ENCODE peak calls at places on chromosomes 6 and 20, in six cellular contexts. H is endothelial cell, D is psoas muscle, M is activated T-cell treated with anti-CD3 and anti-CD28 coated beads for 48 hours, Y is osteocyte, Z is LoVo. T is an unnamed sample.

GRCh38 chr6:52994031-52994788 is 874 bp downstream of the GSTA4 start:
- DNase-seq in H (peak), D (no peak), M (no peak), Y (no peak), Z (no peak), T (no peak)

GRCh38 chr20:33401042-33401921 is at the start of gene CDK5RAP1:
- DNase-seq in H (peak), D (peak), M (peak), Y (peak), Z (peak), T (peak)

GRCh38 chr6:52815167-52816092 is 11.8 kb upstream of the GSTA1 start:
- DNase-seq in H (peak), D (no peak), M (peak), Y (no peak), Z (peak), T (no peak)

GRCh38 chr6:150236544-150236943 is 93.7 kb downstream of the PPP1R14C start:
- DNase-seq in H (no peak), D (no peak), M (no peak), Y (no peak), Z (no peak), T (no peak)

GRCh38 chr6:160519603-160520042 is 144.5 kb downstream of the LPA start:
- DNase-seq in H (no peak), D (no peak), M (no peak), Y (no peak), Z (peak), T (no peak)

GRCh38 chr6:147448212-147448611 is 60.3 kb upstream of the SAMD5 start:
- DNase-seq in H (no peak), D (no peak), M (no peak), Y (no peak), Z (no peak), T (no peak)

GRCh38 chr6:30897882-30898281 is 10.1 kb upstream of the GTF2H4 start:
- DNase-seq in H (no peak), D (no peak), M (no peak), Y (no peak), Z (no peak), T (no peak)

GRCh38 chr6:142903806-142904205 is 41.2 kb downstream of the HIVEP2 start:
- DNase-seq in H (no peak), D (no peak), M (no peak), Y (no peak), Z (no peak), T (no peak)

GRCh38 chr6:159790149-159790946 is at the start of gene MRPL18:
- DNase-seq in H (peak), D (peak), M (peak), Y (peak), Z (peak), T (peak)

GRCh38 chr20:47561175-47561574 is 59.5 kb downstream of the NCOA3 start:
- DNase-seq in H (no peak), D (no peak), M (no peak), Y (no peak), Z (no peak), T (no peak)

GRCh38 chr6:149140137-149140909 is 177.2 kb upstream of the TAB2 start:
- DNase-seq in H (no peak), D (no peak), M (peak), Y (no peak), Z (no peak), T (no peak)

GRCh38 chr20:4613718-4614620 is 107.7 kb upstream of the PRND start:
- DNase-seq in H (peak), D (peak), M (peak), Y (no peak), Z (no peak), T (no peak)

GRCh38 chr6:156423829-156424228 is 353.3 kb upstream of the ARID1B start:
- DNase-seq in H (no peak), D (no peak), M (no peak), Y (no peak), Z (no peak), T (no peak)

GRCh38 chr20:38304845-38305447 is 990 bp downstream of the BPI start:
- DNase-seq in H (peak), D (peak), M (peak), Y (no peak), Z (no peak), T (no peak)

GRCh38 chr6:41426438-41426851 is 91.0 kb downstream of the NCR2 start:
- DNase-seq in H (no peak), D (no peak), M (no peak), Y (no peak), Z (no peak), T (no peak)

GRCh38 chr6:139943391-139943790 is 568.9 kb upstream of the CITED2 start:
- DNase-seq in H (no peak), D (no peak), M (no peak), Y (no peak), Z (peak), T (no peak)

GRCh38 chr6:50836231-50836630 is 17.6 kb downstream of the TFAP2B start:
- DNase-seq in H (no peak), D (no peak), M (no peak), Y (no peak), Z (no peak), T (no peak)

GRCh38 chr20:23305098-23305497 is 45.5 kb upstream of the NXT1 start:
- DNase-seq in H (no peak), D (no peak), M (no peak), Y (no peak), Z (no peak), T (no peak)

GRCh38 chr6:144896296-144896695 is 611.2 kb downstream of the UTRN start:
- DNase-seq in H (no peak), D (no peak), M (no peak), Y (no peak), Z (no peak), T (no peak)

GRCh38 chr6:10389739-10390494 is 25.0 kb downstream of the TFAP2A start:
- DNase-seq in H (no peak), D (no peak), M (no peak), Y (no peak), Z (no peak), T (no peak)

GRCh38 chr20:48846516-48847492 is 19.0 kb upstream of the PREX1 start:
- DNase-seq in H (peak), D (no peak), M (peak), Y (no peak), Z (no peak), T (no peak)

GRCh38 chr6:156534594-156534993 is 242.6 kb upstream of the ARID1B start:
- DNase-seq in H (no peak), D (no peak), M (no peak), Y (peak), Z (no peak), T (no peak)

GRCh38 chr6:33787954-33788693 is 806 bp downstream of the LEMD2 start:
- DNase-seq in H (peak), D (peak), M (peak), Y (no peak), Z (peak), T (no peak)

GRCh38 chr6:135089901-135090300 is 35.3 kb upstream of the HBS1L start:
- DNase-seq in H (no peak), D (no peak), M (no peak), Y (no peak), Z (no peak), T (no peak)

GRCh38 chr6:168413856-168414255 is 27.1 kb upstream of the SMOC2 start:
- DNase-seq in H (no peak), D (no peak), M (no peak), Y (peak), Z (no peak), T (peak)

GRCh38 chr6:168221497-168222079 is 98.0 kb downstream of the DACT2 start:
- DNase-seq in H (no peak), D (no peak), M (no peak), Y (no peak), Z (no peak), T (no peak)

GRCh38 chr6:143205983-143206382 is 145.3 kb downstream of the AIG1 start:
- DNase-seq in H (no peak), D (no peak), M (no peak), Y (no peak), Z (no peak), T (no peak)

GRCh38 chr6:12363651-12364381 is 73.7 kb downstream of the EDN1 start:
- DNase-seq in H (no peak), D (no peak), M (no peak), Y (no peak), Z (peak), T (no peak)

GRCh38 chr20:51354191-51354768 is 188.2 kb downstream of the NFATC2 start:
- DNase-seq in H (no peak), D (no peak), M (no peak), Y (no peak), Z (no peak), T (no peak)

GRCh38 chr6:157428418-157429202 is 47.6 kb downstream of the ZDHHC14 start:
- DNase-seq in H (no peak), D (no peak), M (peak), Y (no peak), Z (peak), T (no peak)

GRCh38 chr20:33995053-33995816 is 1.5 kb downstream of the RALY start:
- DNase-seq in H (no peak), D (no peak), M (no peak), Y (no peak), Z (no peak), T (no peak)

GRCh38 chr20:47680804-47681529 is 104.3 kb downstream of the SULF2 start:
- DNase-seq in H (no peak), D (no peak), M (no peak), Y (no peak), Z (no peak), T (no peak)